ENCODE peak calls at places on chromosomes 12 and 14, in nine cellular contexts. L is GM23248, W is ovary, Y is GM03348, R is iris pigment epithelial cell, G is AG04450, T is EL, M is PC-3, X is AG10803. K is an unnamed sample.

GRCh38 chr12:26319511-26319910 is 124.1 kb downstream of the SSPN start:
- DNase-seq in L (peak), W (peak), Y (peak), R (peak), G (peak), T (peak), M (peak), X (peak), K (no peak)

GRCh38 chr12:857611-858010 is 91.9 kb downstream of the RAD52 start:
- DNase-seq in L (peak), W (no peak), Y (peak), R (peak), G (peak), T (peak), M (peak), X (peak), K (no peak)

GRCh38 chr14:88933203-88933602 is 108.8 kb downstream of the TTC8 start:
- DNase-seq in L (no peak), W (no peak), Y (no peak), R (no peak), G (no peak), T (no peak), M (no peak), X (no peak), K (no peak)

GRCh38 chr12:24478254-24478653 is 470.6 kb downstream of the BCAT1 start:
- DNase-seq in L (no peak), W (no peak), Y (no peak), R (no peak), G (no peak), T (no peak), M (no peak), X (no peak), K (no peak)

GRCh38 chr12:3157581-3158328 is 80.6 kb downstream of the TSPAN9 start:
- DNase-seq in L (no peak), W (no peak), Y (no peak), R (no peak), G (no peak), T (no peak), M (no peak), X (no peak), K (no peak)

GRCh38 chr12:76855266-76855665 is 23.6 kb downstream of the CSRP2 start:
- DNase-seq in L (no peak), W (no peak), Y (no peak), R (no peak), G (no peak), T (no peak), M (no peak), X (no peak), K (no peak)

GRCh38 chr12:9149372-9149771 is 33.7 kb upstream of the A2M start:
- DNase-seq in L (no peak), W (no peak), Y (no peak), R (no peak), G (no peak), T (no peak), M (no peak), X (no peak), K (no peak)

GRCh38 chr12:41944241-41944640 is 200.4 kb downstream of the GXYLT1 start:
- DNase-seq in L (no peak), W (no peak), Y (peak), R (peak), G (no peak), T (no peak), M (no peak), X (peak), K (no peak)

GRCh38 chr14:52992236-52992635 is 41.4 kb upstream of the FERMT2 start:
- DNase-seq in L (peak), W (no peak), Y (no peak), R (peak), G (no peak), T (no peak), M (no peak), X (no peak), K (no peak)

GRCh38 chr14:61368061-61368710 is 46.8 kb downstream of the PRKCH start:
- DNase-seq in L (no peak), W (no peak), Y (no peak), R (no peak), G (no peak), T (no peak), M (peak), X (no peak), K (peak)

GRCh38 chr12:106274575-106275081 is 26.8 kb upstream of the CKAP4 start:
- DNase-seq in L (peak), W (no peak), Y (no peak), R (no peak), G (no peak), T (no peak), M (no peak), X (peak), K (no peak)

GRCh38 chr12:45213107-45213506 is 2.8 kb upstream of the ANO6 start:
- DNase-seq in L (no peak), W (no peak), Y (no peak), R (no peak), G (no peak), T (no peak), M (no peak), X (no peak), K (no peak)

GRCh38 chr12:110316861-110317260 is 35.8 kb downstream of the ATP2A2 start:
- DNase-seq in L (peak), W (no peak), Y (peak), R (peak), G (peak), T (peak), M (peak), X (peak), K (no peak)

GRCh38 chr14:61625171-61625570 is 70.1 kb upstream of the HIF1A start:
- DNase-seq in L (peak), W (no peak), Y (no peak), R (no peak), G (no peak), T (peak), M (peak), X (no peak), K (no peak)

GRCh38 chr12:27015730-27016076 is 1.5 kb upstream of the TM7SF3 start:
- DNase-seq in L (peak), W (no peak), Y (peak), R (peak), G (no peak), T (peak), M (peak), X (peak), K (no peak)